ENCODE peak calls at places on chromosomes 1 and 21, in ten cellular contexts. B is cardiac fibroblast, W is HFF-Myc, G is tibial nerve, H is astrocyte, R is upper lobe of right lung, T is epithelial cell of esophagus, C is stomach, K is NB4, P is ovary. I is an unnamed sample.

GRCh38 chr1:44417351-44418021 is 12.4 kb downstream of the RNF220 start:
- DNase-seq in H (no peak), B (peak), P (no peak), C (peak), W (no peak), G (no peak), R (peak), T (no peak), K (no peak), I (no peak)

GRCh38 chr1:19511117-19511516 is 25.8 kb upstream of the CAPZB start:
- DNase-seq in P (no peak), G (no peak), C (no peak), H (no peak), K (peak), R (no peak), T (no peak), B (no peak), W (no peak), I (no peak)

GRCh38 chr1:182051938-182052337 is 9.6 kb downstream of the ZNF648 start:
- DNase-seq in H (no peak), P (no peak), K (no peak), R (no peak), C (no peak), G (no peak), W (no peak), B (no peak), T (peak), I (no peak)

GRCh38 chr1:240190881-240191385 is 99.2 kb downstream of the FMN2 start:
- DNase-seq in T (peak), B (peak), C (no peak), R (no peak), K (peak), G (peak), H (peak), W (peak), P (peak), I (peak)

GRCh38 chr1:7536891-7537591 is 234.1 kb upstream of the VAMP3 start:
- DNase-seq in C (no peak), T (no peak), B (no peak), W (no peak), R (no peak), K (no peak), H (no peak), P (no peak), G (no peak), I (no peak)

GRCh38 chr1:33081554-33082305 is 777 bp downstream of the AZIN2 start:
- DNase-seq in K (no peak), H (no peak), T (no peak), G (no peak), C (no peak), B (no peak), R (no peak), P (no peak), W (no peak), I (peak)

GRCh38 chr1:18927082-18927653 is 24.8 kb upstream of the ALDH4A1 start:
- DNase-seq in R (no peak), K (no peak), W (no peak), C (no peak), P (no peak), T (peak), B (no peak), G (no peak), H (no peak), I (no peak)

GRCh38 chr1:43058545-43059360 is 100.1 kb upstream of the SLC2A1 start:
- DNase-seq in B (peak), T (peak), K (peak), H (peak), P (peak), C (no peak), R (no peak), W (no peak), G (no peak), I (no peak)

GRCh38 chr1:15758537-15758936 is at the start of gene FBLIM1:
- DNase-seq in B (peak), G (no peak), R (no peak), W (no peak), T (peak), K (no peak), C (no peak), H (no peak), P (peak), I (peak)

GRCh38 chr1:41695118-41695517 is 210.6 kb upstream of the EDN2 start:
- DNase-seq in P (no peak), C (peak), R (peak), H (no peak), G (no peak), T (peak), W (no peak), K (peak), B (peak), I (peak)

GRCh38 chr21:44285547-44285992 is at the start of gene AIRE:
- DNase-seq in K (no peak), P (no peak), T (no peak), B (no peak), C (no peak), R (no peak), G (no peak), H (no peak), W (no peak), I (no peak)

GRCh38 chr1:21270086-21270689 is 20.1 kb downstream of the ECE1 start:
- DNase-seq in C (peak), T (peak), H (no peak), P (no peak), K (peak), B (peak), G (peak), R (peak), W (no peak), I (peak)

GRCh38 chr1:223319913-223320600 is 43.9 kb downstream of the SUSD4 start:
- DNase-seq in W (no peak), K (no peak), R (no peak), B (no peak), P (no peak), T (peak), H (no peak), C (no peak), G (no peak), I (no peak)
- H3K4me3 ChIP-seq in W (no peak), K (no peak), R (no peak), B (no peak), P (no peak), T (no peak), H (no peak), C (no peak), G (no peak), I (no peak)

GRCh38 chr1:26164036-26164927 is 4.5 kb downstream of the C1orf232 start:
- DNase-seq in B (peak), C (peak), H (no peak), P (peak), T (peak), R (peak), K (peak), W (no peak), G (no peak), I (peak)

GRCh38 chr1:26162220-26162703 is 3.4 kb downstream of the FAM110D start:
- DNase-seq in G (no peak), P (no peak), R (no peak), W (no peak), T (no peak), H (no peak), C (no peak), K (no peak), B (no peak), I (no peak)

GRCh38 chr1:26165126-26165892 is 3.5 kb downstream of the C1orf232 start:
- DNase-seq in H (no peak), T (no peak), W (no peak), B (no peak), G (no peak), P (no peak), C (no peak), R (no peak), K (no peak), I (no peak)

GRCh38 chr1:26161408-26162219 is 2.7 kb downstream of the FAM110D start:
- DNase-seq in T (peak), G (no peak), H (peak), R (peak), B (peak), P (peak), W (no peak), K (peak), C (peak), I (peak)

DNA sequence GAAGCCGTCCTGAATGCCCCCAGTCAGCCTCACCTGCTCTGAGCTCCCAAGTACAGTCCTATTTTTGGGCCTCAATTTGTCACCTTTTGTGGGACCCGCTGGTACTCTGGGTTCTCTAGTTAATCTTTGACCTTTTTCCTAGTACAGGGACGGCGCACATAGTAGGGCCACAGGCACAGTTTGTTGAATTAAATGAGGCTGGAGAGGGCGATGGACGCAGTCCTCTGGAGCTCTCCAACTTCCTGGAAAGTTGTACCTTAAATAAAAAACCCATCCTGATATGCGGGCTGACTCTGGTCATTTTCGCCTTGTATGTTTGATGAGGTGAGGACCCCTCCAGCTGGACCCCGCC is 4.8 kb downstream of the FAM110D start:
- DNase-seq in G (no peak), R (no peak), T (no peak), H (no peak), C (no peak), W (no peak), P (no peak), K (no peak), B (no peak), I (no peak)
- H3K4me3 ChIP-seq in G (peak), R (peak), T (peak), H (no peak), C (peak), W (peak), P (peak), K (no peak), B (no peak), I (no peak)

GRCh38 chr21:41678944-41679343 is 87.9 kb downstream of the RIPK4 start:
- DNase-seq in P (peak), K (peak), B (peak), G (peak), H (peak), T (peak), W (peak), C (peak), R (peak), I (peak)
- H3K4me3 ChIP-seq in P (no peak), K (no peak), B (no peak), G (no peak), H (peak), T (peak), W (no peak), C (no peak), R (peak), I (no peak)

GRCh38 chr1:26723013-26723991 is 27.5 kb downstream of the ARID1A start:
- DNase-seq in B (peak), W (peak), H (peak), R (peak), G (peak), T (peak), K (peak), C (peak), P (peak), I (peak)

GRCh38 chr1:26724938-26725337 is 29.1 kb downstream of the ARID1A start:
- DNase-seq in H (peak), K (no peak), B (no peak), C (no peak), P (no peak), W (no peak), T (no peak), G (no peak), R (no peak), I (no peak)

GRCh38 chr1:26726784-26727183 is 31.0 kb downstream of the ARID1A start:
- DNase-seq in B (no peak), R (no peak), C (no peak), P (no peak), K (no peak), G (no peak), H (no peak), W (no peak), T (no peak), I (no peak)

GRCh38 chr1:26721669-26722355 is 26.0 kb downstream of the ARID1A start:
- DNase-seq in H (no peak), T (no peak), K (peak), W (no peak), B (no peak), R (no peak), G (no peak), C (no peak), P (no peak), I (no peak)

GRCh38 chr1:26724118-26724517 is 28.3 kb downstream of the ARID1A start:
- DNase-seq in G (no peak), T (no peak), K (no peak), H (no peak), B (no peak), C (no peak), P (no peak), W (no peak), R (no peak), I (no peak)
- H3K4me3 ChIP-seq in G (no peak), T (no peak), K (no peak), H (no peak), B (no peak), C (no peak), P (no peak), W (no peak), R (no peak), I (no peak)

DNA sequence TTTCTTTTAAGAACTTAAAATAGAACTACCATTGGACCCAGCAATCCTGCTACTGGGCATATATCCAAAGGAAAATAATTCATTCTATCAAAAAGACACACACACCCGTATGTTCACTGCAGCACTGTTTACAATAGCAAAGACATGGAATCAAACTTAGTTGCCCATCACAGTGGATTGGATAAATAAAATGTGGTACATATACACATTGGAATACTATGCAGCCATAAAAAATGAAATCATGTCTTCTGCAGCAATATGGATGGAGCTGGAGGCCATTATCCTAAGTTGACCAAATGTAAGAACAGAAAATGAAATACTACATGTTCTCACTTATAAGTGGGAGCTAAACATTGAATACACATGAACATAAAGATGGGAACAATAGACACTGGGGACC is 585.3 kb upstream of the USP24 start:
- DNase-seq in K (no peak), H (no peak), W (no peak), R (no peak), B (no peak), G (no peak), P (no peak), T (no peak), C (no peak), I (no peak)
- H3K4me3 ChIP-seq in K (no peak), H (no peak), W (no peak), R (no peak), B (no peak), G (no peak), P (no peak), T (no peak), C (no peak), I (no peak)

DNA sequence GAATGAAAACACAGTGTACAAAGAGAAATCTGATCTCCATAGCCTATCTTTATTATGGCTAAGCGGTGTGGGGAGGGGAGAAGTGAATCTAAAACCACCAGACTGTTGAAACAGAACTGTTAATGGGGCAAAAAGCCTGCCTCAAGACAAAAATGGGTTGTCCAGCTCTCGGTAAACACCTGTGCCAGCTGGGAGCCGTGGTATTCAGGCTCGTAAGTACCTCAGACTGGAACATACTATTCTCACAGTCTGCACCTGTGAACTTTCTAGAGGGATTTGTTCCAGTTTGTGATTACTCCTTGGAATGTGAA is 42.7 kb upstream of the ATP1A1 start:
- DNase-seq in W (no peak), T (no peak), G (no peak), K (no peak), C (peak), B (no peak), P (no peak), H (no peak), R (no peak), I (peak)
- H3K4me3 ChIP-seq in W (no peak), T (no peak), G (no peak), K (no peak), C (no peak), B (no peak), P (no peak), H (no peak), R (no peak), I (no peak)

GRCh38 chr21:33228455-33228854 is 1.3 kb upstream of the IFNAR2 start:
- DNase-seq in B (no peak), G (no peak), H (no peak), W (no peak), P (no peak), R (no peak), K (no peak), C (no peak), T (no peak), I (no peak)

GRCh38 chr21:33229776-33230517 is at the start of gene IFNAR2:
- DNase-seq in C (peak), K (peak), T (peak), R (peak), W (no peak), P (peak), B (peak), H (no peak), G (peak), I (peak)

GRCh38 chr21:33230518-33231324 is 983 bp downstream of the IFNAR2 start:
- DNase-seq in G (no peak), C (no peak), H (peak), T (peak), P (no peak), B (peak), W (no peak), K (peak), R (peak), I (peak)

GRCh38 chr21:33231526-33231925 is 1.8 kb downstream of the IFNAR2 start:
- DNase-seq in R (no peak), G (no peak), T (no peak), W (no peak), K (no peak), B (no peak), P (no peak), H (no peak), C (no peak), I (no peak)

DNA sequence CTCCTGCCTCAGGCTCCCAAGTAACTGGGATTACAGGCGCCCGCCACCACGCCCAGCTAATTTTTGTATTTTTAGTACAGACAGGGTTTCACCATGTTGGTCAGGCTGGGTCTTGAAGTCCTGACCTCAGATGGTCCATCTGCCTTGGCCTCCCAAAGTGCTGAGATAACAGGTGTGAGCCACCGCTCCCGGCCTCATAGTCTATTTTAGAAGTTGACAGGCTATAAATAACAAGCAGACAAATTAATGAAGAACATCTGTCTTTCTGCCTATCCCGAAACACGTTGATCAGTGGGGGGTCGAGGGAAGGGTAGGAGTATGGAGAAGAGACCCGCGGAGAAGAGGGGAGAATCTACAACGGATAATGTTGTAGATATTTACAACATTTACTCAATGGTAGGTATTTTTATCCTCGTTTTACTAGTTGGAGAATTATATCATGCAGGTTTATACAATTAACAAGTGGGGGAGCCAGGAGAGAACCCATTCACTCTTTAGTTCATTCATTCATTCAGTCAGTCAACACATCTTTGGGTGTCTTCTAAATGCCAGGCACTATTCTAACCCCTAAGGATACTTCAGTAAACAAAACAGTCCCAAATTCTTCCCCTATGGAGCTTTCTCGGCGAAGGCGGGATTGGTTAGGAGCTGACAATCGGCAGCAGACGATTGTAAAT is 501 bp upstream of the IFNAR2 start:
- DNase-seq in W (no peak), R (no peak), K (no peak), G (no peak), T (no peak), P (no peak), B (no peak), H (no peak), C (no peak), I (no peak)
- H3K4me3 ChIP-seq in W (peak), R (peak), K (peak), G (peak), T (peak), P (peak), B (peak), H (peak), C (peak), I (no peak)

GRCh38 chr1:83508485-83509151 is 490.3 kb downstream of the TTLL7 start:
- DNase-seq in B (peak), P (no peak), C (no peak), W (peak), H (peak), G (peak), T (no peak), K (no peak), R (no peak), I (peak)
- H3K4me3 ChIP-seq in B (no peak), P (no peak), C (no peak), W (no peak), H (no peak), G (no peak), T (no peak), K (no peak), R (no peak), I (no peak)

I was measured in thyroid gland.